ENCODE peak calls at places on chromosome 17, in nine cellular contexts. D is BJ, Q is RWPE2, R is keratinocyte, N is Peyer's patch, P is fibroblast of mammary gland, X is prostate gland, K is choroid plexus epithelial cell, S is fibroblast of pulmonary artery. L is an unnamed sample.

GRCh38 chr17:57982452-57983170 is 5.4 kb downstream of the VEZF1 start:
- DNase-seq in D (no peak), Q (no peak), R (no peak), N (no peak), P (no peak), X (no peak), K (no peak), S (no peak), L (no peak)

GRCh38 chr17:61212655-61213054 is 187.0 kb upstream of the TBX2 start:
- DNase-seq in D (no peak), Q (no peak), R (no peak), N (no peak), P (no peak), X (no peak), K (no peak), S (no peak), L (no peak)

GRCh38 chr17:17015221-17015620 is 27.0 kb upstream of the MPRIP start:
- DNase-seq in D (no peak), Q (no peak), R (no peak), N (no peak), P (no peak), X (no peak), K (no peak), S (no peak), L (no peak)

GRCh38 chr17:49315551-49315951 is 46.5 kb downstream of the ZNF652 start:
- DNase-seq in D (peak; percentile 53), Q (peak; percentile 79), R (peak; percentile 46), N (peak; percentile 91), P (peak; percentile 91), X (peak; percentile 84), K (peak; percentile 90), S (peak; percentile 91), L (peak; percentile 94)

GRCh38 chr17:72661093-72661944 is 431.2 kb downstream of the SLC39A11 start:
- DNase-seq in D (no peak), Q (peak; percentile 95), R (peak; percentile 97), N (no peak), P (no peak), X (peak; percentile 77), K (no peak), S (no peak), L (no peak)

GRCh38 chr17:34389343-34389742 is 26.3 kb upstream of the CCL1 start:
- DNase-seq in D (no peak), Q (no peak), R (no peak), N (no peak), P (no peak), X (no peak), K (no peak), S (no peak), L (no peak)

GRCh38 chr17:7326186-7326585 is 2.9 kb downstream of the NEURL4 start:
- DNase-seq in D (no peak), Q (no peak), R (no peak), N (no peak), P (no peak), X (no peak), K (no peak), S (no peak), L (no peak)

GRCh38 chr17:56523042-56523441 is 70.5 kb upstream of the NOG start:
- DNase-seq in D (no peak), Q (no peak), R (no peak), N (no peak), P (no peak), X (no peak), K (no peak), S (no peak), L (no peak)

GRCh38 chr17:63035695-63036094 is 69.7 kb downstream of the TANC2 start:
- DNase-seq in D (no peak), Q (no peak), R (no peak), N (no peak), P (peak; percentile 32), X (no peak), K (peak; percentile 37), S (no peak), L (peak; percentile 24)

GRCh38 chr17:751269-752001 is 629 bp downstream of the GEMIN4 start:
- DNase-seq in D (no peak), Q (no peak), R (no peak), N (peak; percentile 68), P (peak; percentile 49), X (no peak), K (peak; percentile 52), S (peak; percentile 47), L (peak; percentile 60)

GRCh38 chr17:34354637-34355036 is 1.6 kb upstream of the CCL13 start:
- DNase-seq in D (peak; percentile 68), Q (no peak), R (no peak), N (no peak), P (peak; percentile 65), X (no peak), K (peak; percentile 44), S (peak; percentile 28), L (peak; percentile 29)

GRCh38 chr17:17807440-17807839 is 29.3 kb downstream of the SREBF1 start:
- DNase-seq in D (no peak), Q (no peak), R (no peak), N (no peak), P (no peak), X (no peak), K (no peak), S (no peak), L (no peak)

GRCh38 chr17:62778990-62779681 is 29.0 kb downstream of the MARCHF10 start:
- DNase-seq in D (peak; percentile 91), Q (peak; percentile 99), R (peak; percentile 97), N (peak; percentile 46), P (peak; percentile 98), X (peak; percentile 14), K (peak; percentile 96), S (peak; percentile 88), L (peak; percentile 94)

GRCh38 chr17:14356043-14356637 is 55.3 kb downstream of the HS3ST3B1 start:
- DNase-seq in D (no peak), Q (no peak), R (no peak), N (no peak), P (no peak), X (no peak), K (no peak), S (no peak), L (no peak)

GRCh38 chr17:14903810-14904209 is 361.3 kb downstream of the PMP22 start:
- DNase-seq in D (no peak), Q (no peak), R (no peak), N (no peak), P (no peak), X (no peak), K (no peak), S (no peak), L (peak; percentile 5)

GRCh38 chr17:32940706-32941390 is 12.9 kb downstream of the TMEM98 start:
- DNase-seq in D (no peak), Q (no peak), R (no peak), N (no peak), P (no peak), X (no peak), K (no peak), S (no peak), L (no peak)

GRCh38 chr17:8961861-8962260 is 3.6 kb downstream of the PIK3R5 start:
- DNase-seq in D (no peak), Q (no peak), R (no peak), N (no peak), P (no peak), X (no peak), K (no peak), S (no peak), L (no peak)

GRCh38 chr17:62715882-62716390 is 88.5 kb downstream of the MRC2 start:
- DNase-seq in D (no peak), Q (no peak), R (no peak), N (peak; percentile 10), P (no peak), X (no peak), K (no peak), S (no peak), L (no peak)

GRCh38 chr17:80262291-80262690 is 1.6 kb downstream of the RNF213 start:
- DNase-seq in D (no peak), Q (no peak), R (no peak), N (no peak), P (no peak), X (no peak), K (no peak), S (no peak), L (no peak)

GRCh38 chr17:80264048-80264792 is 3.6 kb downstream of the RNF213 start:
- DNase-seq in D (no peak), Q (no peak), R (no peak), N (peak; percentile 79), P (no peak), X (no peak), K (no peak), S (no peak), L (no peak)

GRCh38 chr17:80262775-80263244 is 2.2 kb downstream of the RNF213 start:
- DNase-seq in D (no peak), Q (no peak), R (no peak), N (no peak), P (no peak), X (no peak), K (no peak), S (no peak), L (no peak)

GRCh38 chr17:80264793-80265075 is 4.1 kb downstream of the RNF213 start:
- DNase-seq in D (no peak), Q (no peak), R (no peak), N (no peak), P (no peak), X (no peak), K (no peak), S (no peak), L (no peak)

GRCh38 chr17:80263253-80264047 is 2.8 kb downstream of the RNF213 start:
- DNase-seq in D (no peak), Q (no peak), R (no peak), N (peak; percentile 97), P (peak; percentile 88), X (peak; percentile 93), K (peak; percentile 96), S (peak; percentile 80), L (peak; percentile 89)
- TF ChIP-seq CTCF in D (no peak), Q (no peak), R (no peak), N (peak; percentile 39), P (no peak), X (peak; percentile 33), K (peak; percentile 33), S (no peak), L (no peak)

GRCh38 chr17:82031885-82032627 is 578 bp downstream of the RAC3 start:
- DNase-seq in D (no peak), Q (no peak), R (no peak), N (peak; percentile 78), P (no peak), X (peak; percentile 63), K (no peak), S (no peak), L (no peak)
- H3K4me3 ChIP-seq in D (peak overlapping the region; percentile 44), Q (peak overlapping the region; percentile 46), R (peak overlapping the region; percentile 46), N (peak overlapping the region; percentile 71), P (peak overlapping the region; percentile 42), X (peak overlapping the region; percentile 47), K (peak overlapping the region; percentile 58), S (peak overlapping the region; percentile 50), L (peak overlapping the region; percentile 45)

DNA sequence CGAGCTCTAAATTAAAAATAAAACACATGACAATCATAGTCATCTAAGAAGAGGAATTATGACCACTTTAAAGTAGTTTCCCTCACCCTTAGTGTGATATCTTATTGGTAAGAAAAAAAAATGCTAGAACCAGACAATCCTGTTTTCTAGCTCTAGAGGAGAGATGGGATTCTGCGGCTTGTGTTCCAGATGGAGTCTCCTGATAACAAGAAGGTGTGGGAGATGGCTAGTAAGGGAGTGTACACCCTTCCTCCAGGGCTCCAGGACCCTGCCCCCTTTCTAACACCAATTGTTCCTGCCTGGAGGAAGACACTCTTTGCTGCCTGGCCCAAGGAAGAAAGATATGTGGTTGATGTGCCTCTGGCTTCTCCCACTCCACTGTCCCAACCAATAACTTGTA is 68.8 kb upstream of the FBXO47 start:
- DNase-seq in D (no peak), Q (no peak), R (no peak), N (no peak), P (no peak), X (no peak), K (no peak), S (no peak), L (no peak)
- TF ChIP-seq CTCF in D (no peak), Q (no peak), R (no peak), N (no peak), P (no peak), X (no peak), K (no peak), S (no peak), L (no peak)

GRCh38 chr17:51046527-51047384 is 73.9 kb downstream of the SPAG9 start:
- DNase-seq in D (no peak), Q (no peak), R (no peak), N (peak; percentile 58), P (peak; percentile 92), X (peak; percentile 74), K (peak; percentile 97), S (peak; percentile 96), L (peak; percentile 81)
- H3K4me3 ChIP-seq in D (peak overlapping the region; percentile 1), Q (no peak overlapping the region), R (no peak overlapping the region), N (no peak overlapping the region), P (peak overlapping the region; percentile 33), X (peak overlapping the region; percentile 20), K (peak overlapping the region; percentile 59), S (peak overlapping the region; percentile 47), L (peak overlapping the region; percentile 36)